ENCODE peak calls at places on chromosomes 12 and 14, in ten cellular contexts. One of them, this sample, is unnamed.
A peak's percentile ranks its signal among the peaks of the same experiment; 100 is the strongest.

GRCh38 chr12:503111-503761 is 43.5 kb downstream of the B4GALNT3 start:
- DNase-seq in neural progenitor cell: no peak
- DNase-seq in effector memory CD4-positive, alpha-beta T cell: no peak
- DNase-seq in uterus: no peak
- DNase-seq in breast epithelium: no peak
- DNase-seq in aorta: no peak
- DNase-seq in transverse colon: peak; percentile 86
- DNase-seq in body of pancreas: peak; percentile 59
- DNase-seq in lung: peak; percentile 66
- DNase-seq in GM23338: no peak
- DNase-seq in this sample: peak; percentile 76

GRCh38 chr12:95319694-95320331 is 102.2 kb downstream of the VEZT start:
- DNase-seq in neural progenitor cell: no peak
- DNase-seq in effector memory CD4-positive, alpha-beta T cell: no peak
- DNase-seq in uterus: no peak
- DNase-seq in breast epithelium: no peak
- DNase-seq in aorta: no peak
- DNase-seq in transverse colon: no peak
- DNase-seq in body of pancreas: no peak
- DNase-seq in lung: no peak
- DNase-seq in GM23338: no peak
- DNase-seq in this sample: no peak

GRCh38 chr14:89256273-89256672 is 160.8 kb downstream of the FOXN3 start:
- DNase-seq in neural progenitor cell: no peak
- DNase-seq in effector memory CD4-positive, alpha-beta T cell: no peak
- DNase-seq in uterus: peak; percentile 26
- DNase-seq in breast epithelium: no peak
- DNase-seq in aorta: peak; percentile 71
- DNase-seq in transverse colon: no peak
- DNase-seq in body of pancreas: no peak
- DNase-seq in lung: no peak
- DNase-seq in GM23338: no peak
- DNase-seq in this sample: no peak

GRCh38 chr14:104334812-104335161 is 196.4 kb downstream of the KIF26A start:
- DNase-seq in neural progenitor cell: no peak
- DNase-seq in effector memory CD4-positive, alpha-beta T cell: no peak
- DNase-seq in uterus: no peak
- DNase-seq in breast epithelium: peak; percentile 25
- DNase-seq in aorta: no peak
- DNase-seq in transverse colon: no peak
- DNase-seq in body of pancreas: no peak
- DNase-seq in lung: no peak
- DNase-seq in GM23338: no peak
- DNase-seq in this sample: no peak

GRCh38 chr14:106694638-106695393 is 1168.4 kb downstream of the TMEM121 start:
- DNase-seq in neural progenitor cell: no peak
- DNase-seq in effector memory CD4-positive, alpha-beta T cell: peak; percentile 21
- DNase-seq in uterus: no peak
- DNase-seq in breast epithelium: no peak
- DNase-seq in aorta: peak; percentile 75
- DNase-seq in transverse colon: peak; percentile 63
- DNase-seq in body of pancreas: no peak
- DNase-seq in lung: no peak
- DNase-seq in GM23338: peak; percentile 0
- DNase-seq in this sample: no peak

GRCh38 chr12:10068634-10069033 is 30.2 kb downstream of the CLEC1A start:
- DNase-seq in neural progenitor cell: no peak
- DNase-seq in effector memory CD4-positive, alpha-beta T cell: no peak
- DNase-seq in uterus: no peak
- DNase-seq in breast epithelium: no peak
- DNase-seq in aorta: no peak
- DNase-seq in transverse colon: no peak
- DNase-seq in body of pancreas: no peak
- DNase-seq in lung: no peak
- DNase-seq in GM23338: no peak
- DNase-seq in this sample: no peak

GRCh38 chr14:49975286-49975685 is 82.4 kb downstream of the ARF6 start:
- DNase-seq in neural progenitor cell: no peak
- DNase-seq in effector memory CD4-positive, alpha-beta T cell: no peak
- DNase-seq in uterus: no peak
- DNase-seq in breast epithelium: no peak
- DNase-seq in aorta: no peak
- DNase-seq in transverse colon: no peak
- DNase-seq in body of pancreas: no peak
- DNase-seq in lung: no peak
- DNase-seq in GM23338: no peak
- DNase-seq in this sample: no peak

GRCh38 chr14:71070169-71070568 is 162.9 kb downstream of the PCNX1 start:
- DNase-seq in neural progenitor cell: no peak
- DNase-seq in effector memory CD4-positive, alpha-beta T cell: no peak
- DNase-seq in uterus: no peak
- DNase-seq in breast epithelium: no peak
- DNase-seq in aorta: no peak
- DNase-seq in transverse colon: no peak
- DNase-seq in body of pancreas: no peak
- DNase-seq in lung: no peak
- DNase-seq in GM23338: no peak
- DNase-seq in this sample: no peak

GRCh38 chr12:122862110-122862634 is 26.9 kb downstream of the HIP1R start:
- DNase-seq in neural progenitor cell: no peak
- DNase-seq in effector memory CD4-positive, alpha-beta T cell: no peak
- DNase-seq in uterus: no peak
- DNase-seq in breast epithelium: peak; percentile 48
- DNase-seq in aorta: peak; percentile 69
- DNase-seq in transverse colon: no peak
- DNase-seq in body of pancreas: no peak
- DNase-seq in lung: no peak
- DNase-seq in GM23338: no peak
- DNase-seq in this sample: no peak

GRCh38 chr12:24854908-24855307 is 94.0 kb downstream of the BCAT1 start:
- DNase-seq in neural progenitor cell: no peak
- DNase-seq in effector memory CD4-positive, alpha-beta T cell: no peak
- DNase-seq in uterus: no peak
- DNase-seq in breast epithelium: no peak
- DNase-seq in aorta: no peak
- DNase-seq in transverse colon: no peak
- DNase-seq in body of pancreas: no peak
- DNase-seq in lung: no peak
- DNase-seq in GM23338: no peak
- DNase-seq in this sample: no peak

GRCh38 chr14:103185051-103186027 is 62.1 kb downstream of the TNFAIP2 start:
- DNase-seq in neural progenitor cell: peak; percentile 53
- DNase-seq in effector memory CD4-positive, alpha-beta T cell: no peak
- DNase-seq in uterus: no peak
- DNase-seq in breast epithelium: no peak
- DNase-seq in aorta: no peak
- DNase-seq in transverse colon: no peak
- DNase-seq in body of pancreas: no peak
- DNase-seq in lung: no peak
- DNase-seq in GM23338: peak; percentile 68
- DNase-seq in this sample: no peak

GRCh38 chr12:30823140-30823669 is 68.5 kb upstream of the CAPRIN2 start:
- DNase-seq in neural progenitor cell: peak; percentile 59
- DNase-seq in effector memory CD4-positive, alpha-beta T cell: no peak
- DNase-seq in uterus: peak; percentile 30
- DNase-seq in breast epithelium: peak; percentile 62
- DNase-seq in aorta: peak; percentile 76
- DNase-seq in transverse colon: peak; percentile 34
- DNase-seq in body of pancreas: peak; percentile 45
- DNase-seq in lung: peak; percentile 50
- DNase-seq in GM23338: peak; percentile 72
- DNase-seq in this sample: no peak

GRCh38 chr14:82385043-82385442 is 851.4 kb upstream of the SEL1L start:
- DNase-seq in neural progenitor cell: no peak
- DNase-seq in effector memory CD4-positive, alpha-beta T cell: no peak
- DNase-seq in uterus: no peak
- DNase-seq in breast epithelium: no peak
- DNase-seq in aorta: no peak
- DNase-seq in transverse colon: no peak
- DNase-seq in body of pancreas: peak; percentile 20
- DNase-seq in lung: no peak
- DNase-seq in GM23338: no peak
- DNase-seq in this sample: peak; percentile 51

GRCh38 chr12:111636209-111636928 is 37.3 kb upstream of the ATXN2 start:
- DNase-seq in neural progenitor cell: peak; percentile 84
- DNase-seq in effector memory CD4-positive, alpha-beta T cell: no peak
- DNase-seq in uterus: peak; percentile 73
- DNase-seq in breast epithelium: peak; percentile 69
- DNase-seq in aorta: peak; percentile 81
- DNase-seq in transverse colon: peak; percentile 23
- DNase-seq in body of pancreas: peak; percentile 31
- DNase-seq in lung: peak; percentile 36
- DNase-seq in GM23338: peak; percentile 85
- DNase-seq in this sample: peak; percentile 40

GRCh38 chr12:21300632-21301031 is 34.1 kb downstream of the SLCO1A2 start:
- DNase-seq in neural progenitor cell: no peak
- DNase-seq in effector memory CD4-positive, alpha-beta T cell: no peak
- DNase-seq in uterus: no peak
- DNase-seq in breast epithelium: no peak
- DNase-seq in aorta: no peak
- DNase-seq in transverse colon: no peak
- DNase-seq in body of pancreas: no peak
- DNase-seq in lung: no peak
- DNase-seq in GM23338: no peak
- DNase-seq in this sample: no peak

GRCh38 chr12:116171549-116171948 is 105.9 kb downstream of the MED13L start:
- DNase-seq in neural progenitor cell: no peak
- DNase-seq in effector memory CD4-positive, alpha-beta T cell: no peak
- DNase-seq in uterus: no peak
- DNase-seq in breast epithelium: no peak
- DNase-seq in aorta: no peak
- DNase-seq in transverse colon: no peak
- DNase-seq in body of pancreas: no peak
- DNase-seq in lung: no peak
- DNase-seq in GM23338: no peak
- DNase-seq in this sample: no peak

GRCh38 chr12:70919597-70920035 is 922 bp downstream of the PTPRR start:
- DNase-seq in neural progenitor cell: peak; percentile 76
- DNase-seq in effector memory CD4-positive, alpha-beta T cell: no peak
- DNase-seq in uterus: no peak
- DNase-seq in breast epithelium: no peak
- DNase-seq in aorta: no peak
- DNase-seq in transverse colon: no peak
- DNase-seq in body of pancreas: no peak
- DNase-seq in lung: no peak
- DNase-seq in GM23338: peak; percentile 84
- DNase-seq in this sample: no peak

DNA sequence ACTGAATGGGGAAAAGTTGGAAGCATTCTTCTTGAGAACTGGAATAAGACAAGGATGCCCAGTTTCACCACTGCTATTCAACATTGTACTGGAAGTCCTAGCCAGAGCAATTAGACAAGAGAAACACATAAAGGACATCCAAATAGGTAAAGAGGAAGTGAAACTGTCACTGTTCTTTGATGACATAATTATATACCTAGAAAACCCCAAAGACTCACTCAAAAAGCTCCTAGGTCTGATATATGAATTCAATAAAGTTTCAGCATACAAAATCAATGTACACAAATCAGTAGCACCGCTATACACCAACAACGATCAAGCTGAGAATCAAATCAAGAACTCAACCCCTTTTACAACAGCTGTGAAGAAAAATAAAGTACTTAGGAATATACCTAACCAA is 157.3 kb upstream of the DDHD1 start:
- DNase-seq in neural progenitor cell: no peak
- DNase-seq in effector memory CD4-positive, alpha-beta T cell: no peak
- DNase-seq in uterus: no peak
- DNase-seq in breast epithelium: no peak
- DNase-seq in aorta: no peak
- DNase-seq in transverse colon: no peak
- DNase-seq in body of pancreas: no peak
- DNase-seq in lung: no peak
- DNase-seq in GM23338: no peak
- DNase-seq in this sample: no peak
- H3K27ac ChIP-seq in neural progenitor cell: no peak overlapping the region
- H3K27ac ChIP-seq in effector memory CD4-positive, alpha-beta T cell: no peak overlapping the region
- H3K27ac ChIP-seq in uterus: no peak overlapping the region
- H3K27ac ChIP-seq in breast epithelium: no peak overlapping the region
- H3K27ac ChIP-seq in aorta: no peak overlapping the region
- H3K27ac ChIP-seq in transverse colon: no peak overlapping the region
- H3K27ac ChIP-seq in body of pancreas: no peak overlapping the region
- H3K27ac ChIP-seq in lung: no peak overlapping the region
- H3K27ac ChIP-seq in GM23338: no peak overlapping the region
- H3K27ac ChIP-seq in this sample: no peak overlapping the region

GRCh38 chr12:19440916-19441315 is 1.6 kb downstream of the AEBP2 start:
- DNase-seq in neural progenitor cell: no peak
- DNase-seq in effector memory CD4-positive, alpha-beta T cell: no peak
- DNase-seq in uterus: no peak
- DNase-seq in breast epithelium: no peak
- DNase-seq in aorta: no peak
- DNase-seq in transverse colon: no peak
- DNase-seq in body of pancreas: no peak
- DNase-seq in lung: no peak
- DNase-seq in GM23338: no peak
- DNase-seq in this sample: no peak
- H3K4me1 ChIP-seq in neural progenitor cell: peaks cover 32% of the 10 kb centered on the region
- H3K4me1 ChIP-seq in effector memory CD4-positive, alpha-beta T cell: peaks cover 6% of the 10 kb centered on the region
- H3K4me1 ChIP-seq in uterus: no peaks in the 10 kb centered on the region
- H3K4me1 ChIP-seq in breast epithelium: no peaks in the 10 kb centered on the region
- H3K4me1 ChIP-seq in aorta: no peaks in the 10 kb centered on the region
- H3K4me1 ChIP-seq in transverse colon: peaks cover 20% of the 10 kb centered on the region
- H3K4me1 ChIP-seq in body of pancreas: peaks cover 15% of the 10 kb centered on the region
- H3K4me1 ChIP-seq in lung: peaks cover 7% of the 10 kb centered on the region
- H3K4me1 ChIP-seq in GM23338: peaks cover 48% of the 10 kb centered on the region
- H3K4me1 ChIP-seq in this sample: no peaks in the 10 kb centered on the region

GRCh38 chr12:124160102-124160501 is 134.8 kb upstream of the RFLNA start:
- DNase-seq in neural progenitor cell: peak; percentile 60
- DNase-seq in effector memory CD4-positive, alpha-beta T cell: no peak
- DNase-seq in uterus: no peak
- DNase-seq in breast epithelium: no peak
- DNase-seq in aorta: no peak
- DNase-seq in transverse colon: no peak
- DNase-seq in body of pancreas: no peak
- DNase-seq in lung: no peak
- DNase-seq in GM23338: peak; percentile 56
- DNase-seq in this sample: no peak
- H3K27ac ChIP-seq in neural progenitor cell: peak overlapping the region; percentile 82
- H3K27ac ChIP-seq in effector memory CD4-positive, alpha-beta T cell: no peak overlapping the region
- H3K27ac ChIP-seq in uterus: no peak overlapping the region
- H3K27ac ChIP-seq in breast epithelium: no peak overlapping the region
- H3K27ac ChIP-seq in aorta: no peak overlapping the region
- H3K27ac ChIP-seq in transverse colon: peak overlapping the region; percentile 24
- H3K27ac ChIP-seq in body of pancreas: no peak overlapping the region
- H3K27ac ChIP-seq in lung: no peak overlapping the region
- H3K27ac ChIP-seq in GM23338: peak overlapping the region; percentile 12
- H3K27ac ChIP-seq in this sample: no peak overlapping the region

GRCh38 chr12:75976913-75977312 is 54.7 kb downstream of the PHLDA1 start:
- DNase-seq in neural progenitor cell: no peak
- DNase-seq in effector memory CD4-positive, alpha-beta T cell: no peak
- DNase-seq in uterus: no peak
- DNase-seq in breast epithelium: no peak
- DNase-seq in aorta: no peak
- DNase-seq in transverse colon: no peak
- DNase-seq in body of pancreas: no peak
- DNase-seq in lung: no peak
- DNase-seq in GM23338: no peak
- DNase-seq in this sample: no peak
- H3K4me1 ChIP-seq in neural progenitor cell: peaks cover 10% of the 10 kb centered on the region
- H3K4me1 ChIP-seq in effector memory CD4-positive, alpha-beta T cell: peaks cover 23% of the 10 kb centered on the region
- H3K4me1 ChIP-seq in uterus: no peaks in the 10 kb centered on the region
- H3K4me1 ChIP-seq in breast epithelium: peaks cover 11% of the 10 kb centered on the region
- H3K4me1 ChIP-seq in aorta: peaks cover 10% of the 10 kb centered on the region
- H3K4me1 ChIP-seq in transverse colon: peaks cover 29% of the 10 kb centered on the region
- H3K4me1 ChIP-seq in body of pancreas: peaks cover 35% of the 10 kb centered on the region
- H3K4me1 ChIP-seq in lung: peaks cover 9% of the 10 kb centered on the region
- H3K4me1 ChIP-seq in GM23338: peaks cover 25% of the 10 kb centered on the region
- H3K4me1 ChIP-seq in this sample: no peaks in the 10 kb centered on the region